ENCODE peak calls at places on chromosome 17, in seven cellular contexts. M, N, R, K, X, E and O are unnamed samples.

GRCh38 chr17:20022701-20023100 is 13.5 kb downstream of the SPECC1 start:
- DNase-seq in E (no peak), M (no peak), K (no peak), R (no peak), N (no peak), X (no peak), O (no peak)

GRCh38 chr17:75241996-75242460 is 19.4 kb downstream of the GGA3 start:
- DNase-seq in K (no peak), N (peak), R (no peak), M (no peak), E (no peak), X (no peak), O (no peak)

GRCh38 chr17:7438656-7439460 is 454 bp upstream of the FGF11 start:
- DNase-seq in N (no peak), E (no peak), M (no peak), K (no peak), X (no peak), R (no peak), O (no peak)

GRCh38 chr17:71412803-71413202 is 708.0 kb upstream of the SOX9 start:
- DNase-seq in E (no peak), N (peak), X (no peak), K (no peak), R (peak), M (no peak), O (peak)

GRCh38 chr17:74502866-74503265 is 28.4 kb downstream of the CD300LB start:
- DNase-seq in E (no peak), M (no peak), K (peak), R (no peak), N (no peak), X (no peak), O (no peak)

GRCh38 chr17:54662978-54663876 is 237.4 kb upstream of the TOM1L1 start:
- DNase-seq in K (no peak), M (no peak), N (no peak), X (no peak), R (no peak), E (no peak), O (no peak)

GRCh38 chr17:64081802-64082799 is 47.8 kb downstream of the ERN1 start:
- DNase-seq in X (peak), E (no peak), M (peak), R (peak), K (no peak), N (peak), O (peak)

GRCh38 chr17:32920293-32920692 is 7.7 kb upstream of the TMEM98 start:
- DNase-seq in K (no peak), X (no peak), M (no peak), R (no peak), N (no peak), E (no peak), O (no peak)

GRCh38 chr17:68355093-68355492 is 63.8 kb downstream of the ARSG start:
- DNase-seq in M (no peak), X (no peak), E (no peak), K (no peak), R (peak), N (peak), O (peak)

GRCh38 chr17:2179615-2180295 is 123.8 kb downstream of the SMG6 start:
- DNase-seq in X (no peak), K (no peak), N (peak), M (no peak), E (peak), R (peak), O (peak)

GRCh38 chr17:73492802-73493139 is 151.5 kb downstream of the SDK2 start:
- DNase-seq in N (no peak), R (no peak), E (no peak), M (no peak), K (no peak), X (no peak), O (no peak)

GRCh38 chr17:78990349-78991016 is 10.8 kb upstream of the LGALS3BP start:
- DNase-seq in K (no peak), E (no peak), N (no peak), R (no peak), X (no peak), M (no peak), O (no peak)

GRCh38 chr17:60525624-60526514 is at the start of gene APPBP2:
- DNase-seq in N (peak), K (peak), M (peak), X (peak), E (peak), R (peak), O (peak)

GRCh38 chr17:43736389-43736788 is 22.2 kb downstream of the SOST start:
- DNase-seq in M (no peak), E (no peak), R (no peak), K (no peak), N (no peak), X (no peak), O (no peak)

GRCh38 chr17:15240617-15241016 is 24.5 kb downstream of the PMP22 start:
- DNase-seq in K (no peak), M (no peak), N (no peak), E (no peak), R (peak), X (no peak), O (no peak)

GRCh38 chr17:82767041-82767754 is 15.3 kb downstream of the TBCD start:
- DNase-seq in K (no peak), M (no peak), X (no peak), N (peak), R (peak), E (no peak), O (peak)

GRCh38 chr17:14228903-14229302 is 7.8 kb downstream of the CDRT15 start:
- DNase-seq in N (peak), X (no peak), R (no peak), M (no peak), K (no peak), E (no peak), O (peak)

GRCh38 chr17:79617740-79618382 is 7.0 kb upstream of the RBFOX3 start:
- DNase-seq in N (no peak), M (no peak), K (no peak), R (no peak), X (no peak), E (no peak), O (no peak)

GRCh38 chr17:74521701-74522201 is 9.5 kb downstream of the CD300LB start:
- DNase-seq in N (no peak), E (no peak), K (peak), M (no peak), R (no peak), X (no peak), O (no peak)

GRCh38 chr17:58643147-58643546 is 48.7 kb downstream of the TEX14 start:
- DNase-seq in M (no peak), X (no peak), N (peak), E (no peak), R (peak), K (no peak), O (peak)

GRCh38 chr17:80328620-80329380 is 68.1 kb downstream of the RNF213 start:
- DNase-seq in E (no peak), K (no peak), M (no peak), N (no peak), R (no peak), X (no peak), O (peak)

GRCh38 chr17:72995008-72995656 is 97.4 kb downstream of the SLC39A11 start:
- DNase-seq in K (no peak), N (no peak), E (no peak), R (no peak), X (no peak), M (no peak), O (no peak)

GRCh38 chr17:4199818-4200402 is 56.9 kb downstream of the CYB5D2 start:
- DNase-seq in M (no peak), N (peak), R (no peak), K (no peak), X (no peak), E (no peak), O (peak)

GRCh38 chr17:63537991-63538692 is 12.1 kb upstream of the DCAF7 start:
- DNase-seq in X (no peak), R (no peak), N (peak), K (no peak), E (no peak), M (no peak), O (no peak)

GRCh38 chr17:82985436-82985820 is 94.0 kb upstream of the METRNL start:
- DNase-seq in R (no peak), M (no peak), K (no peak), X (no peak), N (no peak), E (no peak), O (no peak)

GRCh38 chr17:46770439-46770817 is 48.1 kb downstream of the WNT3 start:
- DNase-seq in X (no peak), R (no peak), M (no peak), E (no peak), K (peak), N (no peak), O (no peak)

GRCh38 chr17:63826468-63827001 is 696 bp upstream of the PSMC5 start:
- DNase-seq in M (peak), N (peak), X (no peak), K (no peak), R (peak), E (no peak), O (peak)

GRCh38 chr17:80261159-80261894 is 675 bp downstream of the RNF213 start:
- DNase-seq in X (peak), M (peak), R (peak), E (no peak), K (peak), N (peak), O (peak)

GRCh38 chr17:46887717-46888116 is 35.2 kb upstream of the GOSR2 start:
- DNase-seq in K (no peak), N (no peak), M (no peak), E (no peak), R (no peak), X (no peak), O (no peak)

GRCh38 chr17:19363114-19363438 is 553 bp upstream of the B9D1 start:
- DNase-seq in N (no peak), X (no peak), K (no peak), E (no peak), M (no peak), R (no peak), O (no peak)

GRCh38 chr17:36812762-36813161 is 124.5 kb upstream of the LHX1 start:
- DNase-seq in X (no peak), R (no peak), N (no peak), M (no peak), E (no peak), K (no peak), O (no peak)
- TF ChIP-seq CTCF in X (no peak), R (no peak), N (no peak), M (no peak), E (no peak), K (no peak), O (no peak)

DNA sequence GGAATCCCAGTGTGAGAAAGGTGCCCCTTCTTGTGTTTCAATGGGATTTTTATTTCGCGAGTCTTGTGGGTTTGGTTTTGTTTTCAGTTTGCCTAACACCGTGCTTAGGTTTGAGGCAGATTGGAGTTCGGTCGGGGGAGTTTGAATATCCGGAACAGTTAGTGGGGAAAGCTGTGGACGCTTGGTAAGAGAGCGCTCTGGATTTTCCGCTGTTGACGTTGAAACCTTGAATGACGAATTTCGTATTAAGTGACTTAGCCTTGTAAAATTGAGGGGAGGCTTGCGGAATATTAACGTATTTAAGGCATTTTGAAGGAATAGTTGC is 567 bp downstream of the UBB start:
- DNase-seq in E (no peak), K (no peak), N (peak), X (no peak), R (no peak), M (no peak), O (no peak)
- TF ChIP-seq CTCF in E (no peak), K (no peak), N (no peak), X (no peak), R (no peak), M (no peak), O (no peak)

DNA sequence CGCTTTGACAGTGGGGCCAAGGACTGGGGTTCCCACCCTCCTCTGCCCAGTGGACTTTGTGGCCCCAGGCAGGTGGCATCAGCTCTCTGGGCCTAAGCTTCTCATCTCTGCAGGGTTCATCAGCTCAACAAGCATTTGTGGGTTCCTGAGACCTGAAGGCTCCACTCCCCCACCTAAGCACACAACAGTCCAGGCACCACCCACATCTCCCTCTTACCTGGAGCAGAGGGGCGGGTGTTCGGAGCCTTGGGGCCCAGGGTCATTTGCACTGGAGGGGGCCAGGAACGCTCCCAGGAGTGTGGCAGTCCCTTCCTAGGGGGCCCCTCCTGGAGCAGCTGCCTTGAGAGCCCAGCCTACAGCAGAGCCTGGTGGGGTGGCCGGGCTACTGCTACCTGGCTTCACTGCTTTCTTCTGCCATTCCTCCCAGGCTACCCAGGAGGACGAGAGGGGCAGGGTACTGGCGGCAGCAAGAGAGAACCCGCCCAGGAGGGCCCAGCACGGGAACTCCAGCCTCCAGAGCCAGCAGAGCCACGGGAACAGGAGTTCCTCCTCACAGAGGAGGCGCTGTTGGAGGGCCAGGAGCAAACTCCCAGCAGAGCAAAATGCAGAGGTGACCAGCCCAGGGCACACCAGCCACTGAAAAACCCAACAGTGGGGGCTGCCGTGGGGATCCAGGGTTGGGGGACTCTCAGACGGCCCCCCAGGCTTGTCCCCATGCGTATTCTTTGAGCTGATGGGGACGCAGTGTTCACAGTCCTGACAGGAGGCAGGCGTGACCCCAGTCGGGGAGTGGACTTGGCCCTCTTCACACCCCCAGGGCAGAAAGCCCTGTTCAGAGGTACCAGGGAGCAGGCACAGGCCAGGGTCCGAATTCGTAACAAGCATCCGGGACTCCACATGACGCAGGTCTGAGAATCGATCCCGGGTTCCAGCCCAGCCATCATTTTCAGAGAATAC is 35.1 kb upstream of the SLC38A10 start:
- DNase-seq in M (no peak), R (no peak), E (no peak), N (no peak), K (no peak), X (no peak), O (no peak)
- TF ChIP-seq CTCF in M (no peak), R (peak), E (no peak), N (peak), K (no peak), X (no peak), O (peak)

GRCh38 chr17:50469671-50470305 is 1.1 kb upstream of the CHAD start:
- DNase-seq in E (no peak), K (no peak), X (no peak), M (no peak), N (no peak), R (no peak), O (no peak)
- TF ChIP-seq CTCF in E (no peak), K (no peak), X (no peak), M (no peak), N (no peak), R (no peak), O (no peak)

GRCh38 chr17:11264183-11264871 is 23.3 kb downstream of the SHISA6 start:
- DNase-seq in M (no peak), K (no peak), N (no peak), X (no peak), E (no peak), R (no peak), O (no peak)
- TF ChIP-seq CTCF in M (peak), K (no peak), N (peak), X (no peak), E (no peak), R (peak), O (no peak)

GRCh38 chr17:76683011-76683755 is 27.6 kb downstream of the MXRA7 start:
- DNase-seq in K (no peak), X (no peak), M (no peak), R (no peak), E (no peak), N (no peak), O (no peak)
- TF ChIP-seq CTCF in K (no peak), X (no peak), M (peak), R (peak), E (no peak), N (no peak), O (peak)

DNA sequence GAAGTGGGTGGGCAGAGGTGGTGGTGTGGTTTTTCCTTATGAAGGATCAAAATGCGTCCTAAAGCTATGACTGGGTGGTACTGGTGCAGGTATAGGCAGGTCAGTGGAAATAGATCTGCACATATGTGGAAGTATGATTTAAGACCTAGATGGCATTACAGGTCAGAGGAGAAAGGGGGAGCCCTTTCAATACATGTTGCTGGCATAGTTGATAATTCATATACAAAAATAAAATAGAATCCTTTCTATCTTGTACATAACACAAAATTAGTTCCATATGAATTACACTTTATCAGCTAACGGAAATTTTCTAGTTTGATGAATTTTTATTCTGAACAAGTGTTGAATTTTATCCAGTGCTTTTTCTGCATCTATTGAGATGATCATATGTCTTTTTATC is 20.8 kb upstream of the PIK3R5 start:
- DNase-seq in M (no peak), K (no peak), E (no peak), X (no peak), R (no peak), N (no peak), O (no peak)
- TF ChIP-seq CTCF in M (peak), K (peak), E (no peak), X (peak), R (peak), N (no peak), O (no peak)

GRCh38 chr17:28426081-28426519 is 20.1 kb upstream of the SLC46A1 start:
- DNase-seq in M (no peak), K (no peak), X (no peak), N (no peak), E (no peak), R (no peak), O (peak)
- TF ChIP-seq CTCF in M (peak), K (no peak), X (no peak), N (peak), E (peak), R (peak), O (peak)